ENCODE peak calls at places on chromosome 10, in ten cellular contexts. T, W, P, H, F, S, U, I, Y and O are unnamed samples.

GRCh38 chr10:73886625-73887024 is 12.3 kb upstream of the CAMK2G start:
- DNase-seq in T (no peak), W (peak), P (no peak), H (no peak), F (no peak), S (no peak), U (no peak), I (no peak), Y (no peak), O (no peak)

GRCh38 chr10:132257271-132257670 is 50.5 kb downstream of the STK32C start:
- DNase-seq in T (no peak), W (no peak), P (no peak), H (no peak), F (no peak), S (no peak), U (no peak), I (peak), Y (no peak), O (no peak)

GRCh38 chr10:65911431-65911830 is 1014.4 kb upstream of the LRRTM3 start:
- DNase-seq in T (no peak), W (no peak), P (no peak), H (no peak), F (no peak), S (no peak), U (no peak), I (no peak), Y (no peak), O (no peak)

GRCh38 chr10:50623299-50624153 is at the start of gene SGMS1:
- DNase-seq in T (peak), W (peak), P (peak), H (peak), F (peak), S (peak), U (peak), I (peak), Y (peak), O (peak)

GRCh38 chr10:71075759-71076472 is 136.5 kb upstream of the UNC5B start:
- DNase-seq in T (no peak), W (peak), P (no peak), H (no peak), F (no peak), S (peak), U (no peak), I (no peak), Y (no peak), O (no peak)

GRCh38 chr10:17445400-17445998 is 8.9 kb downstream of the ST8SIA6 start:
- DNase-seq in T (no peak), W (no peak), P (no peak), H (no peak), F (no peak), S (no peak), U (no peak), I (no peak), Y (no peak), O (no peak)

GRCh38 chr10:14123066-14123465 is 207.7 kb downstream of the FRMD4A start:
- DNase-seq in T (no peak), W (no peak), P (no peak), H (no peak), F (no peak), S (no peak), U (no peak), I (no peak), Y (no peak), O (no peak)

GRCh38 chr10:102024799-102025198 is 31.2 kb downstream of the ARMH3 start:
- DNase-seq in T (no peak), W (no peak), P (no peak), H (no peak), F (no peak), S (no peak), U (no peak), I (no peak), Y (no peak), O (no peak)

GRCh38 chr10:107409517-107409916 is 245.0 kb upstream of the SORCS1 start:
- DNase-seq in T (no peak), W (no peak), P (peak), H (no peak), F (no peak), S (no peak), U (peak), I (no peak), Y (no peak), O (peak)

GRCh38 chr10:59962755-59963154 is 56.4 kb upstream of the CCDC6 start:
- DNase-seq in T (no peak), W (no peak), P (no peak), H (no peak), F (no peak), S (no peak), U (no peak), I (no peak), Y (no peak), O (no peak)

GRCh38 chr10:124162136-124162535 is 68.7 kb upstream of the CHST15 start:
- DNase-seq in T (no peak), W (no peak), P (no peak), H (no peak), F (no peak), S (no peak), U (no peak), I (no peak), Y (no peak), O (no peak)

GRCh38 chr10:51422311-51423120 is 276.9 kb downstream of the CSTF2T start:
- DNase-seq in T (peak), W (no peak), P (peak), H (no peak), F (peak), S (peak), U (peak), I (peak), Y (peak), O (peak)

GRCh38 chr10:22647244-22647643 is 67.1 kb downstream of the PIP4K2A start:
- DNase-seq in T (no peak), W (no peak), P (no peak), H (no peak), F (no peak), S (no peak), U (no peak), I (no peak), Y (no peak), O (no peak)

GRCh38 chr10:129965418-129965793 is 1.3 kb upstream of the EBF3 start:
- DNase-seq in T (no peak), W (no peak), P (no peak), H (no peak), F (no peak), S (no peak), U (no peak), I (no peak), Y (no peak), O (no peak)

GRCh38 chr10:44952779-44953231 is 6.8 kb upstream of the RASSF4 start:
- DNase-seq in T (no peak), W (no peak), P (peak), H (no peak), F (no peak), S (peak), U (no peak), I (no peak), Y (no peak), O (no peak)

GRCh38 chr10:16193241-16193640 is 243.6 kb upstream of the PTER start:
- DNase-seq in T (no peak), W (no peak), P (no peak), H (no peak), F (no peak), S (no peak), U (no peak), I (no peak), Y (no peak), O (no peak)

GRCh38 chr10:3785849-3786290 is 861 bp upstream of the KLF6 start:
- DNase-seq in T (peak), W (peak), P (peak), H (no peak), F (no peak), S (peak), U (no peak), I (no peak), Y (peak), O (peak)

GRCh38 chr10:625751-626711 is 63.4 kb downstream of the DIP2C start:
- DNase-seq in T (no peak), W (no peak), P (no peak), H (no peak), F (no peak), S (no peak), U (no peak), I (no peak), Y (no peak), O (no peak)

GRCh38 chr10:70509376-70509775 is 30.8 kb downstream of the PALD1 start:
- DNase-seq in T (peak), W (no peak), P (no peak), H (no peak), F (no peak), S (no peak), U (no peak), I (no peak), Y (no peak), O (no peak)

GRCh38 chr10:112990271-112990670 is 40.2 kb downstream of the TCF7L2 start:
- DNase-seq in T (no peak), W (no peak), P (peak), H (no peak), F (no peak), S (no peak), U (no peak), I (no peak), Y (no peak), O (no peak)

GRCh38 chr10:63008491-63008890 is 124.6 kb upstream of the NRBF2 start:
- DNase-seq in T (no peak), W (no peak), P (no peak), H (no peak), F (no peak), S (no peak), U (no peak), I (no peak), Y (no peak), O (no peak)

GRCh38 chr10:62561151-62561550 is 187.0 kb downstream of the ZNF365 start:
- DNase-seq in T (no peak), W (no peak), P (no peak), H (no peak), F (no peak), S (no peak), U (no peak), I (no peak), Y (no peak), O (no peak)

GRCh38 chr10:113096111-113097045 is 146.3 kb downstream of the TCF7L2 start:
- DNase-seq in T (no peak), W (no peak), P (no peak), H (no peak), F (no peak), S (peak), U (no peak), I (no peak), Y (no peak), O (no peak)